ENCODE peak calls at places on chromosomes 2 and 18, in seven cellular contexts. R is endothelial cell of umbilical vein, A is pancreas, N is tibial artery, V is HL-60, P is kidney epithelial cell, H is transverse colon. G is an unnamed sample.
A peak's percentile ranks its signal among the peaks of the same experiment; 100 is the strongest.

GRCh38 chr18:57301573-57302230 is 50.7 kb upstream of the ST8SIA3 start:
- DNase-seq in P (no peak), H (no peak), A (no peak), N (no peak), R (no peak), V (no peak), G (no peak)

GRCh38 chr18:10558243-10558966 is 32.6 kb downstream of the NAPG start:
- DNase-seq in P (no peak), V (no peak), R (no peak), H (no peak), N (no peak), A (no peak), G (no peak)

GRCh38 chr2:95026471-95027368 is 1.2 kb downstream of the MAL start:
- DNase-seq in V (no peak), R (no peak), P (no peak), N (no peak), H (no peak), A (no peak), G (no peak)

GRCh38 chr2:85071096-85071495 is 62.1 kb upstream of the TCF7L1 start:
- DNase-seq in N (no peak), A (no peak), V (no peak), P (no peak), H (no peak), R (no peak), G (no peak)

GRCh38 chr2:241905716-241906376 is 36.3 kb downstream of the RTP5 start:
- DNase-seq in P (no peak), R (no peak), A (peak; percentile 74), H (no peak), N (no peak), V (no peak), G (no peak)

GRCh38 chr2:196336715-196337617 is 165.6 kb upstream of the STK17B start:
- DNase-seq in H (peak; percentile 13), R (peak; percentile 43), V (peak; percentile 14), P (no peak), A (no peak), N (no peak), G (no peak)

GRCh38 chr2:69659349-69659748 is 15.8 kb upstream of the AAK1 start:
- DNase-seq in V (no peak), A (no peak), P (no peak), H (no peak), R (no peak), N (no peak), G (no peak)

GRCh38 chr2:96146151-96146880 is 1.1 kb upstream of the DUSP2 start:
- DNase-seq in R (no peak), N (peak; percentile 55), A (peak; percentile 67), V (peak; percentile 90), P (no peak), H (peak; percentile 73), G (no peak)

GRCh38 chr18:9140984-9141383 is 4.4 kb downstream of the ANKRD12 start:
- DNase-seq in A (no peak), H (no peak), V (no peak), P (no peak), N (no peak), R (no peak), G (no peak)

GRCh38 chr2:188114014-188114413 is 177.7 kb upstream of the GULP1 start:
- DNase-seq in P (no peak), R (peak; percentile 57), V (no peak), N (no peak), H (no peak), A (no peak), G (no peak)

GRCh38 chr18:48264508-48264907 is 144.7 kb downstream of the ZBTB7C start:
- DNase-seq in V (no peak), A (no peak), H (no peak), N (no peak), P (peak; percentile 44), R (no peak), G (no peak)

GRCh38 chr2:23828986-23829385 is 97.9 kb downstream of the ATAD2B start:
- DNase-seq in A (no peak), V (no peak), H (no peak), N (no peak), R (no peak), P (no peak), G (no peak)

GRCh38 chr2:149458502-149458901 is 128.1 kb downstream of the LYPD6 start:
- DNase-seq in P (no peak), V (no peak), A (no peak), R (no peak), N (no peak), H (no peak), G (no peak)

GRCh38 chr2:120817956-120818325 is 82.3 kb downstream of the GLI2 start:
- DNase-seq in N (no peak), P (no peak), A (no peak), H (no peak), V (no peak), R (no peak), G (no peak)

GRCh38 chr2:36965751-36966369 is 476 bp downstream of the STRN start:
- DNase-seq in V (peak; percentile 28), A (peak; percentile 55), H (peak; percentile 48), P (no peak), N (peak; percentile 44), R (peak; percentile 49), G (no peak)

GRCh38 chr18:50268022-50268747 is 1.9 kb upstream of the CFAP53 start:
- DNase-seq in P (no peak), H (peak; percentile 89), V (no peak), N (peak; percentile 80), A (peak; percentile 88), R (peak; percentile 77), G (peak; percentile 73)

GRCh38 chr2:165462433-165462832 is 7.1 kb upstream of the CSRNP3 start:
- DNase-seq in A (no peak), V (no peak), H (no peak), R (no peak), P (no peak), N (no peak), G (no peak)

GRCh38 chr2:105432749-105433148 is 33.9 kb upstream of the FHL2 start:
- DNase-seq in H (no peak), N (no peak), R (no peak), A (no peak), V (no peak), P (no peak), G (no peak)

GRCh38 chr2:241129086-241129871 is 20.0 kb downstream of the PASK start:
- DNase-seq in R (no peak), A (no peak), P (no peak), H (no peak), V (no peak), N (peak; percentile 7), G (no peak)

GRCh38 chr18:64692826-64693225 is 543.9 kb upstream of the LINC00305 start:
- DNase-seq in N (no peak), P (no peak), A (no peak), V (no peak), R (no peak), H (no peak), G (no peak)

GRCh38 chr2:189348369-189348768 is 92.9 kb upstream of the WDR75 start:
- DNase-seq in P (no peak), A (no peak), H (no peak), R (no peak), N (no peak), V (no peak), G (no peak)

GRCh38 chr2:189344036-189344435 is 97.2 kb upstream of the WDR75 start:
- DNase-seq in H (no peak), A (no peak), N (no peak), P (no peak), R (no peak), V (no peak), G (no peak)

GRCh38 chr2:189350515-189351209 is 90.6 kb upstream of the WDR75 start:
- DNase-seq in A (no peak), V (no peak), N (peak; percentile 79), P (peak; percentile 51), H (no peak), R (peak; percentile 90), G (no peak)

GRCh38 chr2:189347540-189347939 is 93.7 kb upstream of the WDR75 start:
- DNase-seq in R (peak; percentile 87), H (peak; percentile 19), N (peak; percentile 55), V (no peak), P (peak; percentile 79), A (no peak), G (no peak)
- TF ChIP-seq CTCF in R (no peak), H (no peak), N (peak; percentile 14), V (no peak), P (peak; percentile 9), A (no peak), G (no peak)

GRCh38 chr2:152755029-152755428 is 36.6 kb downstream of the ARL6IP6 start:
- DNase-seq in A (no peak), N (no peak), P (peak; percentile 2), R (no peak), H (no peak), V (no peak), G (no peak)
- H3K4me3 ChIP-seq in A (no peak overlapping the region), N (no peak overlapping the region), P (no peak overlapping the region), R (no peak overlapping the region), H (no peak overlapping the region), V (no peak overlapping the region), G (no peak overlapping the region)

GRCh38 chr2:71685073-71685848 is 231.9 kb downstream of the DYSF start:
- DNase-seq in N (peak; percentile 52), H (no peak), R (no peak), V (no peak), P (no peak), A (peak; percentile 44), G (peak; percentile 72)
- TF ChIP-seq CTCF in N (no peak), H (no peak), R (no peak), V (no peak), P (no peak), A (no peak), G (no peak)

DNA sequence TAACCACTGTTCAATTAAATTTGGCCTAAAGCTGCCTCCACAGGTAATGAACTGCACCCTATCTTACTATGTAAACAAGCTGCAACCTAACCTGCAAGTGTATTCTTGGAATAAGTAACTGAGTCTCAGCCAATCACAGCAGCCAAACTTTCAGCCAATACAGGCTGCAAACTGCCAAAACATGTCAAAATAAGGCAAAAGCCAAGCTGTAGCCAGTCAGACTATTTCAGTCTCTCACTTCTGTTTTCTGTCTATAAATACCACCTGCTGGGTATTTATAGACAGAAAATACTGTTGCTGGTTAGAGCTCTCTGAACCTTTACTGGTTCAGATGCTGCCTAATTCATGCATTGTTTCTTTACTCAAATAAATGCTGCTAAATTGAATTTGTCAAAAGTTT is 14.3 kb downstream of the C2orf76 start:
- DNase-seq in A (no peak), N (no peak), P (no peak), V (no peak), R (no peak), H (no peak), G (no peak)
- H3K4me3 ChIP-seq in A (no peak overlapping the region), N (no peak overlapping the region), P (no peak overlapping the region), V (no peak overlapping the region), R (no peak overlapping the region), H (no peak overlapping the region), G (no peak overlapping the region)

DNA sequence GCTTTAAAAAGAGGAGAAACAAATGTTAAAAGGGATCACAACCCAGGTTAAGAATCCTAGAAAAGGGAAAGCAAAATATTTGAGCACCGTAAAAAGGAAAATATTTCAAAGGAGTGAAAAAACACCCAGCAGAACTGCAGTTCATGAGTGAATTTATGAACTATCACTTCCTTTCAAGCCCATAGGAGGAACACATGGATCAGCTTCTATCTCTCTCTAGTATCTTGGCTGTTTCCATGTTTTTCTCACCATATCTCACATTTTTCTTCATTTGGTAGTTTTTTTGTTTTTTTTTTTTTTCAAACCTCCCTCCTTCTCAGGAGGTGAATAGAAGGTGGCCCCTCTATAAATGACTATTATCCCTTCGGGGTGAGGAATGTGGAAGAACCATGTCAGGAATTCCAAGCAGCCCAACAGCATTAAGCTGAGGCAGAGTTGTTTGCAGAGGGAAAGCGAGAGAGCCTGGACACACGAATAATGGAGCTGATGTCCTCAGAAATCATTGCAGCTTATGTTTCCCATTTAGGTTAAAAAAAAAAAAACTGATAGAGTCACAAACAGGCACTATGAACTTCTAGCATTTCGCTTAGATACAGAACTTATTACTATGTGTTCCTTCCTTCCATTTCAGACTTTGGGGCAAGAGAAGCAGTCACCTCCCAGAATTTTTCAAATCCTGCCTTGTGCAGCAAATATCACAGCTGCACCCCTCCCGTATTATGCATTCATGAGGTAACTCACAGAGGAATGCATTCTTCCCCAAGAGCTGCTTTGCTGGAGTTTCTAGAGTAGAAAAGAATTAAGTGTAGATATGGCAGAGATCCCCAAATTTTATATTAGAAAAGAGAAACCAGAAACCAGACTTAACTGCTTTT is 315.6 kb downstream of the IRS1 start:
- DNase-seq in V (no peak), P (no peak), R (no peak), N (no peak), H (no peak), A (no peak), G (no peak)
- TF ChIP-seq CTCF in V (no peak), P (no peak), R (no peak), N (no peak), H (no peak), A (no peak), G (no peak)